ENCODE peak calls at places on chromosomes 2 and 18, in seven cellular contexts. G is A549, Z is IMR-90, W is sigmoid colon, P is body of pancreas, U is right lobe of liver, J is heart left ventricle. H is an unnamed sample.

GRCh38 chr2:128490881-128491778 is 172.5 kb upstream of the HS6ST1 start:
- DNase-seq in G (no peak), Z (no peak), W (no peak), P (no peak), U (no peak), J (no peak), H (no peak)

GRCh38 chr2:241933175-241933911 is 63.8 kb downstream of the RTP5 start:
- DNase-seq in G (no peak), Z (no peak), W (no peak), P (no peak), U (no peak), J (no peak), H (no peak)

GRCh38 chr18:74623047-74623816 is 25.6 kb downstream of the ZNF407 start:
- DNase-seq in G (no peak), Z (peak; percentile 24), W (no peak), P (peak; percentile 16), U (no peak), J (no peak), H (no peak)

GRCh38 chr2:188042412-188042811 is 249.3 kb upstream of the GULP1 start:
- DNase-seq in G (no peak), Z (peak; percentile 82), W (no peak), P (no peak), U (no peak), J (no peak), H (peak; percentile 11)

GRCh38 chr2:221104391-221104811 is 467.7 kb downstream of the EPHA4 start:
- DNase-seq in G (no peak), Z (peak; percentile 64), W (no peak), P (no peak), U (peak; percentile 49), J (peak; percentile 83), H (no peak)

GRCh38 chr2:116088246-116088645 is 1645.8 kb downstream of the DPP10 start:
- DNase-seq in G (no peak), Z (no peak), W (no peak), P (no peak), U (no peak), J (no peak), H (no peak)

GRCh38 chr2:7190587-7191320 is 273.5 kb downstream of the RNF144A start:
- DNase-seq in G (no peak), Z (no peak), W (no peak), P (no peak), U (no peak), J (no peak), H (no peak)

GRCh38 chr18:48195782-48196181 is 213.4 kb downstream of the ZBTB7C start:
- DNase-seq in G (no peak), Z (no peak), W (no peak), P (no peak), U (no peak), J (no peak), H (no peak)

GRCh38 chr2:110804915-110805314 is 72.5 kb downstream of the ACOXL start:
- DNase-seq in G (no peak), Z (no peak), W (no peak), P (no peak), U (no peak), J (no peak), H (no peak)

GRCh38 chr18:5556317-5556974 is 12.6 kb upstream of the EPB41L3 start:
- DNase-seq in G (no peak), Z (peak; percentile 67), W (no peak), P (no peak), U (no peak), J (no peak), H (no peak)

GRCh38 chr2:7899923-7900322 is 781.9 kb upstream of the ID2 start:
- DNase-seq in G (no peak), Z (no peak), W (no peak), P (no peak), U (no peak), J (no peak), H (no peak)

GRCh38 chr2:122908134-122908533 is 1117.0 kb upstream of the CNTNAP5 start:
- DNase-seq in G (no peak), Z (no peak), W (no peak), P (no peak), U (no peak), J (no peak), H (no peak)

GRCh38 chr18:47601608-47602272 is 328.7 kb downstream of the SMAD2 start:
- DNase-seq in G (no peak), Z (no peak), W (no peak), P (no peak), U (no peak), J (no peak), H (no peak)

GRCh38 chr2:113888641-113889470 is 1.0 kb upstream of the ACTR3 start:
- DNase-seq in G (no peak), Z (no peak), W (no peak), P (no peak), U (peak; percentile 64), J (no peak), H (no peak)

GRCh38 chr2:113889471-113890252 is at the start of gene ACTR3:
- DNase-seq in G (peak; percentile 76), Z (peak; percentile 98), W (peak; percentile 98), P (peak; percentile 99), U (peak; percentile 99), J (peak; percentile 99), H (peak; percentile 79)

GRCh38 chr2:113886479-113887383 is 3.2 kb upstream of the ACTR3 start:
- DNase-seq in G (no peak), Z (peak; percentile 94), W (no peak), P (no peak), U (peak; percentile 61), J (peak; percentile 41), H (no peak)

GRCh38 chr2:113890253-113891235 is 655 bp downstream of the ACTR3 start:
- DNase-seq in G (peak; percentile 14), Z (peak; percentile 80), W (peak; percentile 85), P (peak; percentile 58), U (peak; percentile 83), J (peak; percentile 68), H (no peak)

GRCh38 chr2:113887393-113887792 is 2.5 kb upstream of the ACTR3 start:
- DNase-seq in G (no peak), Z (no peak), W (no peak), P (no peak), U (no peak), J (no peak), H (no peak)
- TF ChIP-seq POLR2A in G (no peak), Z (no peak), W (no peak), P (no peak), U (no peak), J (no peak), H (no peak)

DNA sequence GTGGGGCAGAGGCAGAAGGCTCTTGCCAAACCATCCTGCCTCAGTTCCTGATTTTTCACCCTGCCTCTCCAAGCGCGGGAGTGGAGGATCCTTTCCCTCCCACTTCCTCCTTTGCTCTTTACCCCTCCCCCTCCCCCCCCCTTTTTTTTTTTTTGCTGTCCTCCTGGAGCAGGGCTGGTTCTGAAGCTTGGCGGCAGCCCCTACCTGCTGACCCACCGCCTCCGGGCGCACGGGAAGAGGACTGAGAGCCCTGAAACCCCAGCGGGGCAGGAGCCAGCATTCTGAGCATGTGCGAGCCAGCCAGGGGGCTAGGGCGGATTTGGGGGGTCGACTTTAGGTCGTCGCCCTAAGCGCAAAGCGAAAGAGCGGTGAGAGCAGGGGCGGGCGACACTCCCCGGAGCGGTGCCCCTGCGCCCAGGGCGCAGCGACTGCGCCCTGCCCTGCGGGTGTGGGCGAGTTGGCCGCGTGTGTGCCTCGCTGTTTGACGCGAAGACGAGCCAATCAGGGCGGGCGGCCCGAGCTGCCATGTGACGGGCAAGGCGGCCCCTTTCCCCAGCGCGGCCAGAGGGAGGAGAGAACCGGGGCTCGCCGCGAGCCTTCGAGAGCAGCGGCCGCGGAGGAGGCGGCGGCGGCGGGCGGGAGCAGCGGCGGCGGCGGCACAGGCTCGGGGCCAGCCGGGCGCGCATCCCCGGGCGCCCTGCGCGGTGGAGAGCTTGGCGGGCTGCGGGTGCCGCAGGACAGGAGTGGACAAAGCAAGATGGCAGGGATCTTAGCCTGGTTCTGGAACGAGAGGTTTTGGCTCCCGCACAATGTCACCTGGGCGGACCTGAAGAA is at the start of gene CERS6:
- DNase-seq in G (peak; percentile 74), Z (peak; percentile 90), W (peak; percentile 98), P (peak; percentile 95), U (peak; percentile 99), J (peak; percentile 97), H (peak; percentile 93)
- TF ChIP-seq POLR2A in G (peak; percentile 81), Z (peak; percentile 58), W (no peak), P (peak; percentile 81), U (peak; percentile 97), J (peak; percentile 8), H (peak; percentile 91)

GRCh38 chr18:11880586-11881304 is 27.4 kb downstream of the MPPE1 start:
- DNase-seq in G (no peak), Z (no peak), W (no peak), P (no peak), U (no peak), J (no peak), H (no peak)
- TF ChIP-seq POLR2A in G (no peak), Z (no peak), W (no peak), P (no peak), U (no peak), J (no peak), H (no peak)

GRCh38 chr2:174595904-174596397 is 1.7 kb downstream of the WIPF1 start:
- DNase-seq in G (no peak), Z (no peak), W (no peak), P (no peak), U (no peak), J (no peak), H (no peak)
- TF ChIP-seq POLR2A in G (no peak), Z (no peak), W (no peak), P (no peak), U (no peak), J (no peak), H (no peak)

H was measured in H54.